ENCODE peak calls at places on chromosome 4, in ten cellular contexts. D is choroid plexus epithelial cell, C is cardiac muscle cell, R is omental fat pad, W is MM.1S, F is GM10248, B is endothelial cell, Q is progenitor cell of endocrine pancreas, I is mucosa of descending colon, V is stomach. N is an unnamed sample.

GRCh38 chr4:110361921-110362320 is 114.0 kb upstream of the ENPEP start:
- DNase-seq in W (no peak), C (no peak), V (no peak), D (peak), Q (no peak), R (no peak), I (no peak), F (no peak), B (no peak), N (no peak)

GRCh38 chr4:90246841-90247240 is 119.6 kb downstream of the CCSER1 start:
- DNase-seq in V (no peak), D (no peak), C (no peak), W (no peak), I (no peak), R (no peak), Q (no peak), F (no peak), B (no peak), N (no peak)

GRCh38 chr4:173046818-173047217 is 121.8 kb upstream of the GALNT7 start:
- DNase-seq in C (no peak), F (no peak), D (no peak), W (no peak), B (no peak), Q (no peak), R (no peak), I (no peak), V (no peak), N (peak)

GRCh38 chr4:102572452-102572851 is 71.3 kb downstream of the NFKB1 start:
- DNase-seq in D (no peak), Q (no peak), R (no peak), F (no peak), I (no peak), B (no peak), W (no peak), V (no peak), C (no peak), N (no peak)

GRCh38 chr4:83556006-83556712 is 20.3 kb downstream of the GPAT3 start:
- DNase-seq in B (no peak), C (no peak), V (no peak), D (no peak), R (no peak), W (no peak), F (no peak), I (no peak), Q (no peak), N (no peak)

GRCh38 chr4:57249083-57249482 is 138.9 kb upstream of the IGFBP7 start:
- DNase-seq in D (peak), W (no peak), C (no peak), F (no peak), Q (no peak), R (no peak), B (no peak), I (no peak), V (no peak), N (no peak)

GRCh38 chr4:97605927-97606326 is 537.3 kb downstream of the STPG2 start:
- DNase-seq in I (no peak), D (no peak), V (no peak), Q (no peak), B (no peak), W (no peak), R (no peak), F (no peak), C (no peak), N (no peak)

GRCh38 chr4:4852591-4853362 is 6.7 kb upstream of the MSX1 start:
- DNase-seq in F (no peak), W (no peak), B (peak), V (peak), I (peak), D (peak), Q (no peak), R (no peak), C (no peak), N (peak)

DNA sequence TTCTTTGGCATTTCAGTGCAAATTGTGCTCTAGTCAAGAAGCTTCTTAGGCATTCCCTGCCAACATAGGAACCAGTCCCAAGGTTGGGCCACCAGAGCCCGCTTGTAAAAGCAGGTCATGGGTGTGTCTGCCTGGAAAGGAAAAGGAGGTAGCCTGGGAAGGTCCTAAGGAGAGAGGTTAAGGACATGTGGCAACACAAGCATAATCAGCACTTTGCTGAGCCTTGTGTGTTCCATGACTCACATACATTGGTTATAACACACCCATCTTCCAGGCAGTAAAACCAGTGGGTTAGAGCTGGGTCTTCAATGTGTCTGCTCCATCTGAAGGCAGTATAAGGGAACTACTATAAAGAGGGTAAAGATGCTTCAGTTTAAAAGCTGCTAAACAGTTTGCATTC is 165.0 kb downstream of the FHIP1A start:
- DNase-seq in C (no peak), D (no peak), I (peak), V (peak), R (no peak), Q (no peak), W (no peak), B (no peak), F (no peak), N (no peak)
- TF ChIP-seq CTCF in C (no peak), D (no peak), I (peak), V (no peak), R (no peak), Q (no peak), W (no peak), B (no peak), F (no peak), N (no peak)

GRCh38 chr4:15964159-15964558 is 1.2 kb upstream of the FGFBP2 start:
- DNase-seq in W (no peak), V (no peak), Q (no peak), D (no peak), B (peak), C (no peak), I (no peak), R (no peak), F (no peak), N (no peak)
- TF ChIP-seq CTCF in W (no peak), V (no peak), Q (no peak), D (peak), B (no peak), C (no peak), I (no peak), R (no peak), F (no peak), N (no peak)

GRCh38 chr4:164210377-164210776 is 543.6 kb upstream of the SMIM31 start:
- DNase-seq in V (no peak), R (no peak), C (no peak), D (peak), W (no peak), B (no peak), Q (no peak), F (no peak), I (no peak), N (no peak)

GRCh38 chr4:164215113-164215741 is 538.7 kb upstream of the SMIM31 start:
- DNase-seq in C (no peak), R (no peak), V (no peak), W (no peak), B (no peak), F (no peak), I (no peak), D (no peak), Q (no peak), N (no peak)

GRCh38 chr4:164207460-164207859 is 546.5 kb upstream of the SMIM31 start:
- DNase-seq in W (no peak), I (no peak), Q (no peak), R (no peak), C (no peak), F (no peak), D (no peak), V (no peak), B (no peak), N (no peak)

GRCh38 chr4:164212714-164213113 is 541.2 kb upstream of the SMIM31 start:
- DNase-seq in R (no peak), Q (no peak), D (no peak), B (no peak), F (no peak), C (no peak), I (no peak), V (no peak), W (no peak), N (no peak)

GRCh38 chr4:164212134-164212533 is 541.8 kb upstream of the SMIM31 start:
- DNase-seq in V (no peak), C (no peak), W (no peak), Q (no peak), B (no peak), D (peak), I (no peak), R (no peak), F (no peak), N (no peak)
- TF ChIP-seq CTCF in V (no peak), C (no peak), W (no peak), Q (no peak), B (no peak), D (no peak), I (no peak), R (no peak), F (no peak), N (no peak)

GRCh38 chr4:140870427-140870826 is 114.2 kb upstream of the TBC1D9 start:
- DNase-seq in F (no peak), C (no peak), R (no peak), Q (no peak), B (no peak), D (no peak), V (no peak), I (no peak), W (no peak), N (no peak)

GRCh38 chr4:140866492-140867005 is 110.4 kb upstream of the TBC1D9 start:
- DNase-seq in Q (no peak), F (no peak), C (no peak), B (no peak), W (no peak), I (no peak), D (no peak), V (no peak), R (no peak), N (no peak)

GRCh38 chr4:140865830-140866229 is 109.6 kb upstream of the TBC1D9 start:
- DNase-seq in B (no peak), Q (no peak), V (no peak), C (no peak), F (no peak), I (no peak), W (no peak), D (no peak), R (no peak), N (no peak)

GRCh38 chr4:140865253-140865652 is 109.1 kb upstream of the TBC1D9 start:
- DNase-seq in F (no peak), C (no peak), D (no peak), Q (no peak), R (no peak), V (no peak), B (no peak), I (no peak), W (no peak), N (no peak)

DNA sequence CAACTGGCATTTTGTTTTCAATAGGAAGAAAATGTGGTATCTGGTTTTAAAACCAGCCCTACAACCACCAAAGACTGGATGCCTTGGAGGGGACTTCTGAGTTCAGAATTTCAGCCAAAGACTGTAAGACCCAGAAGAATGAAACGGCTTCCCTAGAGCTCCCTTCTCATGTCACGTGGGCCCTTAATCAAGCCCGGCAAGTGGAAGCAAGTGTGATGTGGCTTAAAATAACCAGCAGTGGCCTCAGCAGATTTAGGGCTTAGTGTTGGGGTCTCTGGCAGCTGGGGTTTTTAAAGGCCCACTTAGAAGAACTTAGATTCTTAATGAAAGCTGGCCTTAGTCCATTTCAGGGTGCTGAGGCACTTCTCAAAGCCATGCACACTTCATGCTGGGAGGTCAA is 111.2 kb upstream of the TBC1D9 start:
- DNase-seq in F (no peak), Q (no peak), R (no peak), V (no peak), D (no peak), W (no peak), B (no peak), I (no peak), C (peak), N (no peak)
- TF ChIP-seq CTCF in F (no peak), Q (no peak), R (no peak), V (no peak), D (no peak), W (no peak), B (no peak), I (no peak), C (no peak), N (no peak)

GRCh38 chr4:111633663-111634266 is 511.5 kb upstream of the FAM241A start:
- DNase-seq in W (no peak), F (no peak), V (no peak), Q (no peak), B (no peak), I (no peak), R (no peak), C (no peak), D (no peak), N (no peak)

GRCh38 chr4:111630705-111631104 is 514.5 kb upstream of the FAM241A start:
- DNase-seq in D (peak), R (no peak), Q (no peak), C (peak), F (no peak), V (no peak), W (no peak), B (no peak), I (no peak), N (no peak)

GRCh38 chr4:111628437-111628836 is 516.8 kb upstream of the FAM241A start:
- DNase-seq in D (peak), I (peak), V (no peak), B (no peak), W (no peak), C (no peak), R (no peak), Q (no peak), F (no peak), N (no peak)

GRCh38 chr4:111632752-111633151 is 512.5 kb upstream of the FAM241A start:
- DNase-seq in D (peak), I (no peak), F (no peak), C (no peak), Q (no peak), V (no peak), W (no peak), B (no peak), R (no peak), N (no peak)

DNA sequence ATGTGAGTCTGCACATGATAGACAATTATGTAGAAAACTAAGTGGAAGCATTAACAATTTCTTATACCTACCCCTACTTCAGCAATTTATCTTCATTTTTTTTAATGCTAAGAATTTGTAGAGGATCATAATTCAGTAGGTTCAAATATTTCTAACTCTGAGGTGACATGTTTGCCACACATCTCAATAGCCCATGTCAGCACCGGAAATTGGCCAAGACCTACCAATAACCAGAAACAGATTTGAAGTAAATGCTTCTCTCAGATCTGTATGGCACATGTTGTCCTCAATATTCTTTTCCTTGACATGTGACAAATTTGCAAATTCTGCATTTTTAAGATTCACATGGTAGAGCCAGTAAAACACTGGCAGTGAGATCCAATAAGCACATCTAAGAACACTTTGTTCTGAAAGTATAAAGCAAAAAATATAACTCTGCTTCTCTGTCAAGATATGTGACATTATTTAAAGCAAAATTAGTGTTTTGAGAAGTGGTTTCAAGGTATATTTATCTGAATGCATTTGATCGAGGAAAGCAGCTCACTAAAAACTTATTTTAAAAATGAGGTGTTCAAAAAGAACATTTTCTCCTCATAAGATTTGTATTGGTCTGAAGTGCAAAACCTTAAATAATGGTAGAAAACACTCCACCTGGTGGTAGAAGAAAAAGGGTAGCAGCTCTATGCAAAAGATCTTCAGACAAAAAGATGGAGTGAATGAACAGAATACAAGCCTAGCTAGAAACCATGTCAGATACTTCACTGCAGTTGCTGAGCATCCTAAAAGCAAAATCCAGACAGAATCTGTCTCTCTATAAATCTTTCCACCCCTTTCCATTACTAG is 513.9 kb upstream of the FAM241A start:
- DNase-seq in C (peak), B (no peak), Q (no peak), F (no peak), R (no peak), W (peak), I (no peak), D (peak), V (no peak), N (no peak)
- TF ChIP-seq CTCF in C (peak), B (peak), Q (peak), F (peak), R (no peak), W (peak), I (no peak), D (peak), V (no peak), N (peak)

GRCh38 chr4:14130551-14130950 is 503.0 kb upstream of the BOD1L1 start:
- DNase-seq in I (no peak), C (no peak), F (no peak), V (no peak), B (no peak), Q (no peak), R (no peak), D (peak), W (no peak), N (no peak)

GRCh38 chr4:14125375-14126129 is 498.0 kb upstream of the BOD1L1 start:
- DNase-seq in R (no peak), C (no peak), F (peak), Q (no peak), I (no peak), V (no peak), W (no peak), D (no peak), B (no peak), N (no peak)
- TF ChIP-seq CTCF in R (no peak), C (no peak), F (no peak), Q (no peak), I (no peak), V (no peak), W (no peak), D (no peak), B (no peak), N (no peak)